ENCODE peak calls at places on chromosome 7, in seven cellular contexts. M, R, Q, J, T, U and K are unnamed samples.

GRCh38 chr7:2710901-2711551 is 23.0 kb downstream of the AMZ1 start:
- DNase-seq in M (no peak), R (no peak), Q (no peak), J (peak; percentile 89), T (peak; percentile 72), U (no peak), K (no peak)

GRCh38 chr7:1721047-1721687 is 51.1 kb downstream of the ELFN1 start:
- DNase-seq in M (no peak), R (no peak), Q (peak; percentile 4), J (no peak), T (no peak), U (peak; percentile 3), K (no peak)

GRCh38 chr7:5476001-5476400 is 52.4 kb upstream of the TNRC18 start:
- DNase-seq in M (no peak), R (no peak), Q (no peak), J (no peak), T (no peak), U (no peak), K (no peak)

GRCh38 chr7:139955098-139955820 is 107.5 kb downstream of the PARP12 start:
- DNase-seq in M (no peak), R (no peak), Q (no peak), J (no peak), T (no peak), U (no peak), K (no peak)

GRCh38 chr7:150400779-150401423 is 21.8 kb downstream of the ZNF775 start:
- DNase-seq in M (no peak), R (no peak), Q (no peak), J (no peak), T (no peak), U (no peak), K (peak; percentile 17)

GRCh38 chr7:7554021-7554432 is 12.7 kb upstream of the MIOS start:
- DNase-seq in M (no peak), R (no peak), Q (peak; percentile 44), J (no peak), T (no peak), U (peak; percentile 18), K (no peak)

GRCh38 chr7:91062713-91063112 is 201.5 kb upstream of the FZD1 start:
- DNase-seq in M (no peak), R (no peak), Q (no peak), J (no peak), T (no peak), U (no peak), K (no peak)

GRCh38 chr7:80642871-80643270 is 4.4 kb downstream of the CD36 start:
- DNase-seq in M (no peak), R (no peak), Q (no peak), J (no peak), T (no peak), U (no peak), K (no peak)

GRCh38 chr7:19061331-19061730 is 56.1 kb downstream of the TWIST1 start:
- DNase-seq in M (no peak), R (no peak), Q (no peak), J (no peak), T (no peak), U (no peak), K (no peak)

GRCh38 chr7:92723205-92723604 is 113.2 kb downstream of the CDK6 start:
- DNase-seq in M (no peak), R (no peak), Q (no peak), J (no peak), T (no peak), U (no peak), K (no peak)

GRCh38 chr7:118472581-118472980 is 248.1 kb downstream of the ANKRD7 start:
- DNase-seq in M (no peak), R (no peak), Q (no peak), J (no peak), T (no peak), U (no peak), K (no peak)

GRCh38 chr7:92425311-92425947 is 21.9 kb upstream of the GATAD1 start:
- DNase-seq in M (no peak), R (no peak), Q (no peak), J (peak; percentile 24), T (no peak), U (no peak), K (no peak)

GRCh38 chr7:134988161-134988560 is 1.9 kb downstream of the AGBL3 start:
- DNase-seq in M (no peak), R (no peak), Q (no peak), J (no peak), T (no peak), U (no peak), K (no peak)

GRCh38 chr7:135245826-135246825 is 12.5 kb downstream of the STRA8 start:
- DNase-seq in M (peak; percentile 24), R (no peak), Q (no peak), J (no peak), T (no peak), U (no peak), K (no peak)

GRCh38 chr7:135862586-135863361 is 114.2 kb upstream of the FAM180A start:
- DNase-seq in M (no peak), R (no peak), Q (no peak), J (no peak), T (no peak), U (no peak), K (no peak)

GRCh38 chr7:147586526-147586925 is 1004.0 kb upstream of the C7orf33 start:
- DNase-seq in M (no peak), R (no peak), Q (no peak), J (no peak), T (no peak), U (no peak), K (no peak)

GRCh38 chr7:18414885-18415284 is 80.7 kb upstream of the HDAC9 start:
- DNase-seq in M (no peak), R (no peak), Q (no peak), J (no peak), T (no peak), U (no peak), K (no peak)

GRCh38 chr7:156618791-156619367 is 21.7 kb upstream of the RNF32 start:
- DNase-seq in M (no peak), R (no peak), Q (no peak), J (no peak), T (no peak), U (no peak), K (no peak)

GRCh38 chr7:108132551-108133265 is 2.5 kb upstream of the LAMB4 start:
- DNase-seq in M (no peak), R (no peak), Q (peak; percentile 67), J (no peak), T (no peak), U (no peak), K (no peak)

GRCh38 chr7:128904381-128905197 is 5.9 kb downstream of the KCP start:
- DNase-seq in M (peak; percentile 87), R (peak; percentile 49), Q (no peak), J (peak; percentile 86), T (peak; percentile 65), U (no peak), K (no peak)

GRCh38 chr7:64621656-64622055 is 44.3 kb upstream of the ZNF107 start:
- DNase-seq in M (no peak), R (no peak), Q (no peak), J (peak; percentile 29), T (no peak), U (no peak), K (no peak)

GRCh38 chr7:110877086-110877485 is 213.8 kb upstream of the LRRN3 start:
- DNase-seq in M (no peak), R (no peak), Q (no peak), J (no peak), T (no peak), U (no peak), K (no peak)

DNA sequence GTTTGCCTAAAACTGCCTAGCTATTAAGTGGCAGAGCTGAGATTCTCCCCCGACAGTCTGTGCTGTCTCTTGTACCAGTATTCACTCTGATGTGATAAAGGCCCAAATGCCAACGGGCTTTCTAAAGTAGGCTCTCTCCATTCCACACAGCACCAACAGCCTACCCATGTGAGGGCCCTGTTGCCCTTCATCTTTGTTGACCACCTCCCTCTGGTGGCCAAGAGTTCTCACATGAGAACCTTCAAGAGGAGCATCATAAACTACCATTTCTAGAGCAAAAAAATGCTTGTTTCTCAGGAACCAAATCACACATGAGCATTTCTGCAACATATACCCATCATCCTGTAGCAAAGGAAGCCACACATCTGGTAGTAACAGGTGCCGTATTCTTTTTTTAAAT is 185.8 kb downstream of the GRM8 start:
- DNase-seq in M (no peak), R (no peak), Q (no peak), J (peak; percentile 43), T (no peak), U (no peak), K (no peak)
- TF ChIP-seq CTCF in M (no peak), R (no peak), Q (peak; percentile 65), J (peak; percentile 33), T (no peak), U (no peak), K (no peak)

GRCh38 chr7:33616752-33617151 is 288.6 kb upstream of the BMPER start:
- DNase-seq in M (no peak), R (no peak), Q (no peak), J (no peak), T (no peak), U (no peak), K (no peak)

GRCh38 chr7:33612434-33612833 is 292.9 kb upstream of the BMPER start:
- DNase-seq in M (no peak), R (no peak), Q (no peak), J (no peak), T (no peak), U (no peak), K (no peak)

GRCh38 chr7:33610918-33611317 is 294.4 kb upstream of the BMPER start:
- DNase-seq in M (no peak), R (no peak), Q (no peak), J (no peak), T (no peak), U (no peak), K (no peak)

GRCh38 chr7:33619264-33619663 is 286.1 kb upstream of the BMPER start:
- DNase-seq in M (no peak), R (no peak), Q (no peak), J (no peak), T (no peak), U (no peak), K (no peak)

GRCh38 chr7:33614357-33615132 is 290.8 kb upstream of the BMPER start:
- DNase-seq in M (no peak), R (no peak), Q (no peak), J (no peak), T (no peak), U (no peak), K (no peak)
- TF ChIP-seq CTCF in M (no peak), R (no peak), Q (no peak), J (no peak), T (no peak), U (no peak), K (no peak)

DNA sequence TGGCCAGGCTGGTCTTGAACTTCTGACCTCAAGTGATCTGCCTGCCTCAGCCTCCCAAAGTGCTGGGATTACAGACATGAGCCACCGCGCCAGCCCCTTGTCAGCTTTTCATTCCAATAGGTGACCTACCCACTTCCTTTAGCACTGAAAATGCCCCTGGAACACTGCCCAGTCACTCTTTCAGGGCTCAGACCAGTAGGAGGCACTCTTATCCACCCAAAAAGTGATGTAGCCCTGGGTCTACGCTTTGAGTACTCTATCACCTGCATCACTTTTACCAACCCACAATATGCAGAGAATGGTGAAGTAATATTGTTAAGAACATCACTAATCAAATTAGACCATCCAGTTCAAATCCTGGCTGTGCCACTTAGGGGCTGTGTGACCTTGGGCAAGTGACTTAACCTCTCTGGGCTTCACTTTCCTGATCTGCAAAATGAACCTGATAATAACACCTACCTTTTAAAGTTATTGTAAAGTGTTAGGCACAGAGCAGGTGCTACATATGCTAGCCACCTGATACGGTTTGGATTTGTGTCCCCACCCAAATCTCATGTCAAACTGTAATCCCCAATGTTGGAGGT is 5.2 kb downstream of the CALN1 start:
- DNase-seq in M (no peak), R (no peak), Q (no peak), J (no peak), T (no peak), U (no peak), K (no peak)
- TF ChIP-seq CTCF in M (peak; percentile 17), R (no peak), Q (no peak), J (no peak), T (no peak), U (no peak), K (no peak)

GRCh38 chr7:155009570-155010157 is 6.7 kb upstream of the PAXIP1 start:
- DNase-seq in M (peak; percentile 37), R (no peak), Q (no peak), J (peak; percentile 53), T (no peak), U (no peak), K (no peak)
- TF ChIP-seq CTCF in M (peak; percentile 67), R (no peak), Q (peak; percentile 58), J (peak; percentile 66), T (peak; percentile 69), U (peak; percentile 16), K (no peak)